ENCODE peak calls at places on chromosomes 6 and 20, in six cellular contexts. U, Q, X, R, T and H are unnamed samples.

GRCh38 chr20:15867017-15867416 is 706.2 kb downstream of the KIF16B start:
- DNase-seq in R (no peak), X (no peak), T (no peak), U (no peak), Q (no peak), H (no peak)

GRCh38 chr6:8059129-8059528 is 5.1 kb downstream of the BLOC1S5 start:
- DNase-seq in T (no peak), R (no peak), U (no peak), X (no peak), Q (no peak), H (no peak)

GRCh38 chr20:60037120-60037499 is 78.9 kb downstream of the CDH26 start:
- DNase-seq in Q (no peak), R (no peak), U (no peak), T (no peak), X (peak; percentile 47), H (no peak)

GRCh38 chr20:17648306-17648646 is 33.8 kb downstream of the RRBP1 start:
- DNase-seq in Q (peak; percentile 81), U (no peak), R (no peak), X (no peak), T (peak; percentile 68), H (no peak)

GRCh38 chr6:107657755-107658461 is 166.2 kb downstream of the SCML4 start:
- DNase-seq in R (peak; percentile 65), U (peak; percentile 46), Q (peak; percentile 88), X (no peak), T (peak; percentile 88), H (no peak)

GRCh38 chr6:14924126-14925024 is 321.5 kb upstream of the JARID2 start:
- DNase-seq in U (no peak), Q (no peak), T (no peak), X (no peak), R (no peak), H (no peak)

GRCh38 chr20:59006167-59006863 is 739 bp downstream of the CTSZ start:
- DNase-seq in T (peak; percentile 81), Q (no peak), X (no peak), U (no peak), R (no peak), H (no peak)

GRCh38 chr6:151141685-151142084 is 98.1 kb upstream of the AKAP12 start:
- DNase-seq in Q (peak; percentile 75), T (no peak), X (no peak), U (peak; percentile 50), R (no peak), H (no peak)

GRCh38 chr20:14333734-14334133 is 3.7 kb downstream of the FLRT3 start:
- DNase-seq in Q (no peak), U (no peak), X (no peak), R (no peak), T (no peak), H (no peak)

GRCh38 chr20:46752639-46753235 is 43.3 kb downstream of the SLC2A10 start:
- DNase-seq in T (peak; percentile 73), Q (peak; percentile 78), U (peak; percentile 33), X (peak; percentile 81), R (peak; percentile 64), H (peak; percentile 12)

GRCh38 chr6:24569811-24570210 is 75.0 kb downstream of the ALDH5A1 start:
- DNase-seq in X (no peak), R (no peak), T (no peak), U (no peak), Q (no peak), H (no peak)

GRCh38 chr20:32472581-32473207 is 112.4 kb downstream of the NOL4L start:
- DNase-seq in U (no peak), R (no peak), T (no peak), Q (no peak), X (no peak), H (no peak)

GRCh38 chr6:28458577-28458976 is 15.3 kb upstream of the ZSCAN23 start:
- DNase-seq in T (no peak), Q (no peak), R (no peak), X (no peak), U (no peak), H (no peak)

GRCh38 chr20:20214757-20215275 is 153.1 kb upstream of the INSM1 start:
- DNase-seq in X (no peak), U (peak; percentile 29), T (no peak), Q (no peak), R (no peak), H (no peak)

GRCh38 chr6:139257821-139258398 is 33.9 kb downstream of the TXLNB start:
- DNase-seq in R (no peak), T (no peak), U (no peak), X (no peak), Q (no peak), H (no peak)

GRCh38 chr20:36162272-36162966 is 7.9 kb downstream of the EPB41L1 start:
- DNase-seq in T (no peak), X (no peak), U (no peak), Q (peak; percentile 75), R (no peak), H (no peak)

GRCh38 chr6:165920896-165921671 is 246.6 kb downstream of the TBXT start:
- DNase-seq in R (no peak), T (no peak), U (no peak), Q (no peak), X (no peak), H (no peak)

GRCh38 chr20:62768815-62769287 is 27.4 kb upstream of the MRGBP start:
- DNase-seq in T (no peak), R (no peak), Q (peak; percentile 77), X (no peak), U (no peak), H (no peak)

GRCh38 chr6:159800141-159800865 is at the start of gene PNLDC1:
- DNase-seq in Q (no peak), T (no peak), U (no peak), X (no peak), R (no peak), H (no peak)

GRCh38 chr6:118706702-118707101 is 55.3 kb upstream of the CEP85L start:
- DNase-seq in R (no peak), Q (no peak), T (no peak), X (no peak), U (no peak), H (no peak)

GRCh38 chr6:84575264-84575663 is 189.1 kb downstream of the TBX18 start:
- DNase-seq in R (no peak), X (no peak), T (no peak), U (no peak), Q (no peak), H (no peak)

GRCh38 chr6:161437851-161438250 is 164.0 kb upstream of the AGPAT4 start:
- DNase-seq in U (no peak), R (no peak), T (no peak), X (no peak), Q (no peak), H (no peak)

GRCh38 chr6:161434921-161435411 is 161.1 kb upstream of the AGPAT4 start:
- DNase-seq in R (no peak), X (peak; percentile 54), T (no peak), Q (peak; percentile 59), U (peak; percentile 51), H (no peak)

GRCh38 chr6:161434331-161434730 is 160.5 kb upstream of the AGPAT4 start:
- DNase-seq in Q (no peak), T (no peak), U (no peak), R (no peak), X (no peak), H (no peak)

GRCh38 chr6:161436106-161436876 is 162.4 kb upstream of the AGPAT4 start:
- DNase-seq in X (no peak), R (no peak), T (no peak), U (no peak), Q (no peak), H (no peak)

DNA sequence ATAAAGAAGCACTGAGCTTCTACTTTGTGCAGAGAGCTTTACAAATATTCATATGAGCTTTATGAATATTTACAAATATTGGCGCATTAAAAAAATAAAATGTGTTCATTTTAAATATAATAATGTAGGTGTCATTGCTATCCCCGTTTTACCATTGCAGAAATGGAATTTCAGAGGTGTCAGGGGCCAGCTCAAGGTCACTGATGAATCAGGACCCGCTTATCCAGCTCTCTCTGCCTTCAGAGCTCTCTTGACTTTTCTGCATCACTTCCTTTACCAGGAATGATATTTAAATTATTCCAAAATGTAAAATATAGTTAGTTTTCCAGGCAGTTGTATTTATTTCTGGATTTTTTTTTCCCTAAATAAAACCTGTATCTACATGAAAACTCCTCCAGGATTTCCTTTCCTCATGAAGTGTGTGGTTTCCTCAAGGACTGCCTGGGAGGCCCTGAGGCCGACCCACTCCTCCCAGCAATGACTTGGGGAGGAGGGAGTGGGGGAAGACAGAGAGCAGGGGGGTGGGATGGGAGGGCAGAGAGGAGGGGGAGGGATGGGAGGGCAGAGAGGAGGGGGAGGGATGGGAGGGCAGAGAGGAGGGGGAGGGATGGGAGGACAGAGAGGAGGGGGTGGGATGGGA is 161.7 kb upstream of the AGPAT4 start:
- DNase-seq in U (no peak), X (no peak), Q (no peak), R (no peak), T (no peak), H (no peak)
- H3K4me1 ChIP-seq in U (peaks cover 19% of the 10 kb centered on the region), X (peaks cover 17% of the 10 kb centered on the region), Q (peaks cover 16% of the 10 kb centered on the region), R (peaks cover 4% of the 10 kb centered on the region), T (peaks cover 28% of the 10 kb centered on the region), H (no peaks in the 10 kb centered on the region)

GRCh38 chr20:44678247-44678646 is 26.7 kb upstream of the ADA start:
- DNase-seq in U (no peak), X (peak; percentile 92), R (no peak), Q (no peak), T (no peak), H (no peak)
- H3K4me3 ChIP-seq in U (no peak overlapping the region), X (no peak overlapping the region), R (no peak overlapping the region), Q (no peak overlapping the region), T (no peak overlapping the region), H (no peak overlapping the region)

DNA sequence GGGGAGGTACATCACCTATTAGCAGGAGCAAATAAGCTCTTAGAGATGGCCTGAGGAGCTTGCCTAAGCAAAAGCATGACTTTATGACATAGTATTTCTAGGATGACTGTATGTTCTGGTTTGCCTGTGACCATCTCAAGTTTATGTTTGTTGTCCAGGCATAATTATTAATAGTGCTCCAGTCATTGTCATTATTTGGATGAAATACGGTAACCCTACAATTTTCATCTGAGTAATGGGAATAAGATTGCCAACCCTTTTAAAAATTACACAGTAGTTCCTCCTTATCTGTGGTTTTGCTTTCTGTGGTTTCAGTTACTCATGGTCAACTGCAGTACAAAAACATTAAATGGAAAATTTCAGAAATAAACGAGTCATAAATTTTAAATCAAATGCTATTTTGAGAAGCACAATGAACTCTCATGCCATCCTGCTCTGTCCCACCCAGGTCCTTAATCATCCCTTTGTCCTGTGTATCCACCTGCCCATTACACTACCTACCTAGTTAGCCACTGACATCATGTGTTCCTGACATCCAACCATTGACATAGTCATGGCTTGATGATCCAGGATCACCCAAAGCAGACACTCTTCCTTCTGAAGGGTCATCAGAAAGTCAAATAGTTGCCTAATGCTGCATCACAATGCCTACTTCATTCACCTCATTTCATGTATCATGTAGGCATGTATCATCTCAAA is 27.0 kb upstream of the TFB1M start:
- DNase-seq in U (no peak), R (no peak), X (no peak), T (no peak), Q (no peak), H (no peak)
- H3K9me3 ChIP-seq in U (peaks cover 30% of the 10 kb centered on the region), R (no peaks in the 10 kb centered on the region), X (peaks cover 30% of the 10 kb centered on the region), T (no peaks in the 10 kb centered on the region), Q (no peaks in the 10 kb centered on the region), H (no peaks in the 10 kb centered on the region)

DNA sequence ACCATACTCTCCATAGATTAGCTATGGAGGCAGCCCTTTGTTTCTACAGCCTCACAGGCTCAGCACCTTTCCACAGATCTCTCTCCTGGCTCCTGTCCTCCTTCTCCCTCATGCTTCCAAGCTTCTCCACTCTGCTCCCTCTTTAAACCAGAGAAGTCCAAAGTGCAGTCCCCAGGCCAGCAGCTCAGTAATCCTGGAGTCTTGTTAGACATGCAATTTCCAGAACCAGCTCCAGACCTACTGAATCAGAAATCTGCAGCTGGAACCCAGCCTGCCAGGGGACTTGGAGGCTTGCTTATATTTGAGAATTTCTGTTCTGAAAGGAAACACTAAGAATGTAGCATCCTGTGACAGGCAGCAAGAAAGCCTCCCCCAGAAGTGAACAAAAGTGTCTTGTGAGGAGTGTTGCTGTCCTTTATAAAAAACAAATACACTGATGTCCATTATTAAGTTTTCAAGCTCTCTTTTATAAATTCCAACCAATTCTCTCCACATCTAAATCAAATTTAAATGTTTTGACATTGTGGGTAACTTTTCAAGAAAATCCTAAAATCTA is 438.1 kb downstream of the BCKDHB start:
- DNase-seq in R (no peak), T (no peak), X (no peak), U (no peak), Q (no peak), H (no peak)
- H3K4me1 ChIP-seq in R (no peaks in the 10 kb centered on the region), T (peaks cover 12% of the 10 kb centered on the region), X (no peaks in the 10 kb centered on the region), U (no peaks in the 10 kb centered on the region), Q (no peaks in the 10 kb centered on the region), H (no peaks in the 10 kb centered on the region)